ENCODE peak calls at places on chromosomes 12 and 14, in eight cellular contexts. S, N, J, H, D, L, F and K are unnamed samples.

GRCh38 chr14:90969493-90970166 is 90.8 kb downstream of the RPS6KA5 start:
- DNase-seq in H (no peak), N (no peak), J (no peak), S (no peak), D (peak; percentile 43), F (no peak), L (no peak), K (no peak)

GRCh38 chr14:71648725-71649124 is 283.5 kb upstream of the RGS6 start:
- DNase-seq in F (no peak), L (no peak), N (no peak), J (no peak), S (no peak), D (no peak), H (no peak), K (no peak)

GRCh38 chr12:83827193-83827592 is 1085.4 kb downstream of the SLC6A15 start:
- DNase-seq in F (peak; percentile 9), D (no peak), N (no peak), L (no peak), S (no peak), H (no peak), J (no peak), K (no peak)

GRCh38 chr14:38721822-38722431 is 381.1 kb downstream of the SEC23A start:
- DNase-seq in S (no peak), N (peak; percentile 69), D (peak; percentile 75), L (peak; percentile 3), F (peak; percentile 32), J (peak; percentile 48), H (peak; percentile 46), K (peak; percentile 93)

GRCh38 chr12:25585021-25585523 is 32.0 kb upstream of the LMNTD1 start:
- DNase-seq in N (no peak), S (no peak), H (no peak), J (peak; percentile 74), D (no peak), F (peak; percentile 89), L (peak; percentile 66), K (no peak)

GRCh38 chr12:74725154-74725553 is 187.5 kb downstream of the ATXN7L3B start:
- DNase-seq in L (no peak), F (no peak), D (no peak), N (no peak), H (no peak), S (no peak), J (peak; percentile 5), K (no peak)

GRCh38 chr14:69625299-69626131 is 14.1 kb downstream of the SUSD6 start:
- DNase-seq in S (peak; percentile 52), L (no peak), D (peak; percentile 36), H (no peak), F (peak; percentile 46), N (peak; percentile 55), J (peak; percentile 20), K (peak; percentile 61)

GRCh38 chr12:76685246-76685678 is 78.7 kb upstream of the ZDHHC17 start:
- DNase-seq in N (peak; percentile 18), S (no peak), L (no peak), F (peak; percentile 9), D (no peak), J (peak; percentile 48), H (peak; percentile 18), K (peak; percentile 27)

GRCh38 chr14:32998433-32998832 is 59.8 kb downstream of the NPAS3 start:
- DNase-seq in L (peak; percentile 6), S (no peak), D (no peak), H (no peak), F (peak; percentile 9), J (peak; percentile 21), N (no peak), K (peak; percentile 28)

GRCh38 chr14:98957211-98958047 is 314.6 kb downstream of the BCL11B start:
- DNase-seq in N (no peak), S (no peak), H (peak; percentile 49), F (peak; percentile 93), J (peak; percentile 92), L (peak; percentile 87), D (peak; percentile 81), K (peak; percentile 50)